ENCODE peak calls at places on chromosomes 1 and 21, in five cellular contexts. G is heart right ventricle, F is H9, P is AG10803, J is GM20000. B is an unnamed sample.
A peak's percentile ranks its signal among the peaks of the same experiment; 100 is the strongest.

GRCh38 chr1:112793631-112794565 is 78.8 kb upstream of the PPM1J start:
- DNase-seq in G (no peak), J (no peak), F (peak; percentile 55), P (no peak), B (no peak)

GRCh38 chr1:38781872-38782617 is 77.5 kb downstream of the RRAGC start:
- DNase-seq in P (no peak), F (no peak), G (no peak), J (no peak), B (no peak)

GRCh38 chr21:44574457-44575306 is 1.2 kb downstream of the KRTAP10-4 start:
- DNase-seq in P (no peak), J (no peak), F (no peak), G (no peak), B (peak; percentile 9)

GRCh38 chr1:151923422-151923821 is 14.1 kb upstream of the THEM4 start:
- DNase-seq in G (no peak), F (no peak), J (no peak), P (no peak), B (no peak)

GRCh38 chr1:219159946-219160645 is 13.6 kb upstream of the LYPLAL1 start:
- DNase-seq in P (peak; percentile 22), F (no peak), J (no peak), G (no peak), B (no peak)

GRCh38 chr1:159931101-159931816 is 6.0 kb upstream of the TAGLN2 start:
- DNase-seq in G (no peak), P (no peak), J (no peak), F (no peak), B (no peak)

GRCh38 chr1:236608930-236609726 is 4.8 kb upstream of the HEATR1 start:
- DNase-seq in J (no peak), G (peak; percentile 71), F (peak; percentile 69), P (peak; percentile 59), B (no peak)

GRCh38 chr1:225763815-225764548 is 13.6 kb upstream of the SRP9 start:
- DNase-seq in J (no peak), P (peak; percentile 58), G (peak; percentile 38), F (no peak), B (no peak)

GRCh38 chr1:190373705-190374336 is 103.8 kb downstream of the BRINP3 start:
- DNase-seq in P (no peak), G (no peak), J (peak; percentile 11), F (no peak), B (peak; percentile 6)

GRCh38 chr21:41675574-41675973 is 91.3 kb downstream of the RIPK4 start:
- DNase-seq in P (no peak), G (no peak), J (no peak), F (no peak), B (no peak)

GRCh38 chr21:27301216-27301615 is 334.3 kb upstream of the ADAMTS5 start:
- DNase-seq in G (no peak), P (peak; percentile 88), F (no peak), J (no peak), B (no peak)

GRCh38 chr1:7278045-7278444 is 492.8 kb downstream of the CAMTA1 start:
- DNase-seq in G (no peak), J (no peak), P (no peak), F (no peak), B (no peak)

GRCh38 chr1:197521118-197521739 is 253.2 kb downstream of the CRB1 start:
- DNase-seq in J (peak; percentile 38), F (no peak), G (no peak), P (peak; percentile 47), B (peak; percentile 18)

GRCh38 chr1:45721207-45721606 is 29.2 kb downstream of the IPP start:
- DNase-seq in J (no peak), F (no peak), G (no peak), P (peak; percentile 87), B (no peak)

GRCh38 chr21:17529648-17530047 is 16.8 kb downstream of the CXADR start:
- DNase-seq in J (no peak), P (no peak), G (no peak), F (no peak), B (no peak)

GRCh38 chr1:21781971-21782867 is 730 bp downstream of the USP48 start:
- DNase-seq in G (peak; percentile 39), J (peak; percentile 60), P (peak; percentile 65), F (peak; percentile 59), B (peak; percentile 49)

GRCh38 chr1:202283379-202283844 is 58.3 kb downstream of the UBE2T start:
- DNase-seq in G (no peak), P (peak; percentile 93), J (no peak), F (no peak), B (no peak)

GRCh38 chr1:226912587-226913176 is 27.4 kb upstream of the COQ8A start:
- DNase-seq in J (peak; percentile 73), P (no peak), G (peak; percentile 66), F (peak; percentile 89), B (peak; percentile 73)

GRCh38 chr1:95023399-95024050 is 49.2 kb downstream of the ALG14 start:
- DNase-seq in G (peak; percentile 27), J (no peak), F (no peak), P (peak; percentile 87), B (no peak)

GRCh38 chr1:204102719-204103118 is 29.8 kb downstream of the SOX13 start:
- DNase-seq in P (no peak), F (no peak), G (no peak), J (no peak), B (no peak)

GRCh38 chr21:40827509-40827908 is 19.4 kb downstream of the DSCAM start:
- DNase-seq in P (no peak), F (no peak), J (no peak), G (no peak), B (no peak)

GRCh38 chr1:198671136-198671535 is 32.3 kb downstream of the PTPRC start:
- DNase-seq in G (no peak), J (peak; percentile 18), P (no peak), F (no peak), B (no peak)

GRCh38 chr1:63274979-63275378 is 47.4 kb upstream of the FOXD3 start:
- DNase-seq in G (no peak), P (no peak), J (no peak), F (no peak), B (no peak)

GRCh38 chr1:81811757-81812371 is 11.1 kb downstream of the ADGRL2 start:
- DNase-seq in G (no peak), F (no peak), J (no peak), P (no peak), B (no peak)

GRCh38 chr1:31627930-31628421 is 10.5 kb downstream of the HCRTR1 start:
- DNase-seq in F (no peak), G (peak; percentile 68), P (peak; percentile 71), J (no peak), B (no peak)

GRCh38 chr1:24558902-24559791 is 3.3 kb downstream of the NCMAP start:
- DNase-seq in P (peak; percentile 48), G (peak; percentile 29), F (peak; percentile 74), J (no peak), B (no peak)

GRCh38 chr1:116826818-116827606 is 72.8 kb downstream of the CD2 start:
- DNase-seq in G (no peak), J (peak; percentile 73), P (no peak), F (no peak), B (peak; percentile 80)

GRCh38 chr1:44693900-44694299 is 19.4 kb downstream of the ARMH1 start:
- DNase-seq in G (no peak), J (no peak), P (no peak), F (no peak), B (no peak)

GRCh38 chr1:174747613-174748012 is 252.1 kb upstream of the CACYBP start:
- DNase-seq in J (no peak), G (no peak), F (no peak), P (no peak), B (no peak)
- TF ChIP-seq CTCF in J (no peak), G (no peak), F (no peak), P (peak; percentile 4), B (no peak)

DNA sequence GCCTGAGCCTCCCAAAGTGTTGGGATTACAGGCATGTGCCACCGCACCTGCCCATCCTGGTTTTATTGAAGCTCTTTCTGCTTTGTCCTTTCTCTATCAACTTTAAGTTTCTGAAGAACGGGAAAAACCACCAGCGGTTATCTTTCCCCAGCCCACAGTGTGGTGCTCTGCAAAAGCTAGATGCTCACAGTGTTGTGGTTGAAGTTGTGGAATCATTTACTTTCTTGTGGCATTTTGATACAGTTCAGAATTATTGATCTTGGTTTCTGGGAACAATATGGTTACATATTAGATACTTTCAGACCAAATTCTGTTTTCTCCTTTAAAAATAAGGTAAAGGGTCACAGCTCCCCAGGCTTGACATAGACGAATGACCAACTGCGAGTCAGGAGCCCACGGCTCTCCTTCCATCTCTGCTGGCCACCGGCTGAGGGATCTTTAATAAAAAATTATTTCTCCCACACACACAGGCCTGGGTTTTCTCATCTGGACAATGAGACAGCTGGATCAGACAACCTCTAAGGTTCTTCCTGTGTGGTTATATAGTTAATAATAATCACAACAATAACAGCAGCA is 385.3 kb downstream of the SETD4 start:
- DNase-seq in F (no peak), P (no peak), J (no peak), G (no peak), B (no peak)
- TF ChIP-seq CTCF in F (no peak), P (no peak), J (no peak), G (no peak), B (no peak)

DNA sequence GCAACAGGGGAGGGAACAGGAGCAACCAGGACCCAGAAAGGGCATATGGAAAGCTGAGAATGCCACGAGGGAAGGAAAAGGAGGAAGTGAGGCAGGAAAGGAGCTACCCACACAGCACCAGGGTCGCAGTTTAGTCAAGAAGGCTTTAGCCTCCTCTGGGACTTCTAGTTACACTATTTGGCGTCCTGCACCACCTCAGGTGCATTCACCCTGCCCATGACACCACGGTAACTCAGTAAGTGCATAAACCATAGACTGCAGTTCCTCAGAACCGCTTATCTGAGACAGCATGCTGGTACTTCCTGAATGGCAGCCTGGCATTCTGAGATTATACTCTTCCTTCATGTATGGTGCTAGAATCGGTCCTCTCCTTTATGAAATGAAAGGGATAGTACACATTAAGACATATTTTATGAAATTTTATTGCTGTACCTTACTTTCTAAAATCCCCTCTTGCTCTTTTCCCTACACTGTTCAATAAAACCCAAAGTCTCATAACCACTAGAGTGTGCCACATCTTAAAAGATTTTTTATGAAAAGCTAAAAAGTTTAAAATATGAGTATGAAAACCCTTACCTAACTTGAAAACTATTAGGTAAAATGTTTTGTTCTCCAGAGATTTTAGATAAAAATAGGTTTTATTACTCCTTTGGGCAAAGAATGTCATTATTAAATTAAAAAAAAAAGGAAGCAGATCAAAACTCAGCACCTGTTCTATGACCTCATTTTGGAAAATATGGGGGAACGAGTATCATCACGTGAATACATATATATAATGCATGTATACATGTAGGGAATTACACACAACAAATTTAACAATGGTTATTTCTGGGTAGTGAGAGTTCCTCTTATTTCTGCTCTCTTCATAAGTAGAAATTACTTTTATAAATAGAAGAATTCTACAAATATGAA is 67.3 kb downstream of the VAV3 start:
- DNase-seq in P (no peak), G (no peak), J (no peak), F (no peak), B (no peak)
- TF ChIP-seq CTCF in P (no peak), G (no peak), J (no peak), F (no peak), B (no peak)

GRCh38 chr1:210328032-210328745 is 513 bp upstream of the HHAT start:
- DNase-seq in G (no peak), J (no peak), F (no peak), P (no peak), B (no peak)
- TF ChIP-seq CTCF in G (no peak), J (no peak), F (no peak), P (no peak), B (no peak)

B was measured in GM10248.